ENCODE peak calls at places on chromosomes 3 and 15, in five cellular contexts. I is CD8-positive, alpha-beta T cell; V is GM20000; E is osteocyte; S is progenitor cell of endocrine pancreas. Y is an unnamed sample.

GRCh38 chr15:44033894-44034293 is 161.2 kb downstream of the FRMD5 start:
- DNase-seq in I (no peak), V (no peak), E (no peak), S (no peak), Y (no peak)

GRCh38 chr3:173639098-173639497 is 241.6 kb downstream of the NLGN1 start:
- DNase-seq in I (no peak), V (no peak), E (no peak), S (no peak), Y (no peak)

GRCh38 chr3:33722186-33722585 is 4.1 kb upstream of the CLASP2 start:
- DNase-seq in I (no peak), V (no peak), E (no peak), S (no peak), Y (no peak)

GRCh38 chr3:44114142-44114541 is 127.5 kb upstream of the TOPAZ1 start:
- DNase-seq in I (no peak), V (peak), E (no peak), S (peak), Y (no peak)

GRCh38 chr3:132726341-132726823 is 4.2 kb upstream of the NPHP3 start:
- DNase-seq in I (no peak), V (peak), E (no peak), S (no peak), Y (no peak)

GRCh38 chr15:72851586-72851985 is 68.0 kb upstream of the ADPGK start:
- DNase-seq in I (no peak), V (no peak), E (no peak), S (no peak), Y (no peak)

GRCh38 chr3:173584834-173585831 is 187.6 kb downstream of the NLGN1 start:
- DNase-seq in I (no peak), V (peak), E (no peak), S (peak), Y (no peak)

GRCh38 chr15:48582472-48583235 is 62.9 kb downstream of the FBN1 start:
- DNase-seq in I (no peak), V (no peak), E (no peak), S (no peak), Y (no peak)

GRCh38 chr3:162666835-162667234 is 1170.2 kb downstream of the OTOL1 start:
- DNase-seq in I (no peak), V (no peak), E (no peak), S (no peak), Y (no peak)

GRCh38 chr3:150546226-150547044 is at the start of the genes EIF2A and SERP1:
- DNase-seq in I (peak), V (peak), E (peak), S (peak), Y (peak)
- TF ChIP-seq CTCF in I (no peak), V (no peak), E (no peak), S (no peak), Y (no peak)

GRCh38 chr3:151168269-151169094 is 34.5 kb downstream of the GPR171 start:
- DNase-seq in I (peak), V (peak), E (no peak), S (peak), Y (peak)

GRCh38 chr3:151165221-151165620 is 37.8 kb downstream of the GPR171 start:
- DNase-seq in I (no peak), V (no peak), E (no peak), S (no peak), Y (no peak)

GRCh38 chr3:151169700-151170224 is 33.3 kb downstream of the GPR171 start:
- DNase-seq in I (no peak), V (peak), E (no peak), S (no peak), Y (no peak)

GRCh38 chr3:151169262-151169661 is 33.8 kb downstream of the GPR171 start:
- DNase-seq in I (no peak), V (no peak), E (no peak), S (no peak), Y (no peak)

DNA sequence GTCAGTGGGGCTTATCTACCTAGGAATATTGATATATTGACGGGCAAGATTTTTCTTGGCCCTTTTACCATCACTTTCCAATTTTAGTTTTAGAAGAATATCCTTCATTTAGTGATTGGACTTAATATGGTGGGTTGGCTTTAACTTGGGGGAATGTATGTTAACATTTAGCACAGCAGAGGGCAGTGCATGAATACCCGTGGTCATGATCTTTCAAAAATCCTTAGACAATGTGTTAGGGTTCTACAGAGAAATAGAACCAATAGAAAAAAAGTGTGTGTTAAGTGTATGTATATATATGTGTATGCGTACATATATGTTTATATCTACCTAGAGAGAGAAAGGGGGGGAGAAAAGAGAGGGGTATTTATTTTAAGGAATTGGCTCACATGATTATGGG is 36.9 kb downstream of the GPR171 start:
- DNase-seq in I (no peak), V (no peak), E (no peak), S (no peak), Y (no peak)
- TF ChIP-seq CTCF in I (peak), V (no peak), E (no peak), S (peak), Y (no peak)

DNA sequence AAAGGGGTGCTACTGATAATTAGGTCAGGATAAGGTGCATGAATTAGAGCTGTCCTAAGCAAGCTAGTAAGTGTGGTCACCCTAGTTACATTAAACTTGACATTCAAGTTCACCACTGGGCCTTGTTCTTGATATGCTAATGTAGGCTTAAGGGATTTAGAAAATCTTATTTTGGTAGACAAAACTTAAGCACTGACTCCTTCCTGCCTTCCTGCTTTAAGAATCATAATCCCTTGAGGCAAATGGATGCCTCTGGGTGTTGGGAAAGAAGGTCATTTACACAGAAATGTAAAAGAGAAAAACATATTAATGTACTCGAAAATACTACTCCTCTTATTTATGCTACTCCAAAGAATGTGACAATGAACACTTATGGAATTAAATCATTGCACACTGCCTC is 317.3 kb downstream of the MAGI1 start:
- DNase-seq in I (no peak), V (no peak), E (no peak), S (no peak), Y (no peak)
- TF ChIP-seq CTCF in I (no peak), V (no peak), E (no peak), S (no peak), Y (no peak)

GRCh38 chr3:50190921-50191660 is at the start of gene GNAT1:
- DNase-seq in I (no peak), V (no peak), E (no peak), S (no peak), Y (no peak)

GRCh38 chr3:50189989-50190388 is 1.4 kb upstream of the GNAT1 start:
- DNase-seq in I (no peak), V (no peak), E (no peak), S (no peak), Y (no peak)

GRCh38 chr3:50187750-50188149 is 3.7 kb upstream of the GNAT1 start:
- DNase-seq in I (no peak), V (no peak), E (no peak), S (no peak), Y (no peak)

GRCh38 chr3:50192124-50192523 is 714 bp downstream of the GNAT1 start:
- DNase-seq in I (no peak), V (no peak), E (no peak), S (no peak), Y (no peak)

GRCh38 chr3:50189274-50189673 is 2.1 kb upstream of the GNAT1 start:
- DNase-seq in I (peak), V (peak), E (peak), S (peak), Y (no peak)
- TF ChIP-seq CTCF in I (no peak), V (peak), E (peak), S (peak), Y (no peak)

DNA sequence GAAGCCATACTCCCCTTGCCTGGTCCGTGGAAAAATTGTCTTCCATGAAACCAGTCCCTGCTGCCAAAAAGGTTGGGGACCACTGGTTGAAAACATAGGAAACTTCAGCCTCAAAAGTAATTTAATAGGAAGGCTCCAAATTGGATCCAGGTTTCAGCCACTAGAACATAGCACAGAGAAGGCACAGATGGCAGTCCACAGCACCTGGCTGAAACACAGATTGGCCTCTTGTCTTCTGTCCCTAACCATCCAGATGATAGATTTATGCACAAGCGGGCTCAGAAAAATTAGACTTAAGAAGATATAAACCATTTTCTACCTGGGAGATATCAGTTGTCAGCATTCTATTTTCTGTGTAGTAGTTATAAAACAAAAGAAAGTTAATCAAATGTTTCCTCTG is 397.1 kb downstream of the CNTN4 start:
- DNase-seq in I (no peak), V (no peak), E (no peak), S (no peak), Y (no peak)
- TF ChIP-seq CTCF in I (no peak), V (no peak), E (no peak), S (no peak), Y (no peak)

DNA sequence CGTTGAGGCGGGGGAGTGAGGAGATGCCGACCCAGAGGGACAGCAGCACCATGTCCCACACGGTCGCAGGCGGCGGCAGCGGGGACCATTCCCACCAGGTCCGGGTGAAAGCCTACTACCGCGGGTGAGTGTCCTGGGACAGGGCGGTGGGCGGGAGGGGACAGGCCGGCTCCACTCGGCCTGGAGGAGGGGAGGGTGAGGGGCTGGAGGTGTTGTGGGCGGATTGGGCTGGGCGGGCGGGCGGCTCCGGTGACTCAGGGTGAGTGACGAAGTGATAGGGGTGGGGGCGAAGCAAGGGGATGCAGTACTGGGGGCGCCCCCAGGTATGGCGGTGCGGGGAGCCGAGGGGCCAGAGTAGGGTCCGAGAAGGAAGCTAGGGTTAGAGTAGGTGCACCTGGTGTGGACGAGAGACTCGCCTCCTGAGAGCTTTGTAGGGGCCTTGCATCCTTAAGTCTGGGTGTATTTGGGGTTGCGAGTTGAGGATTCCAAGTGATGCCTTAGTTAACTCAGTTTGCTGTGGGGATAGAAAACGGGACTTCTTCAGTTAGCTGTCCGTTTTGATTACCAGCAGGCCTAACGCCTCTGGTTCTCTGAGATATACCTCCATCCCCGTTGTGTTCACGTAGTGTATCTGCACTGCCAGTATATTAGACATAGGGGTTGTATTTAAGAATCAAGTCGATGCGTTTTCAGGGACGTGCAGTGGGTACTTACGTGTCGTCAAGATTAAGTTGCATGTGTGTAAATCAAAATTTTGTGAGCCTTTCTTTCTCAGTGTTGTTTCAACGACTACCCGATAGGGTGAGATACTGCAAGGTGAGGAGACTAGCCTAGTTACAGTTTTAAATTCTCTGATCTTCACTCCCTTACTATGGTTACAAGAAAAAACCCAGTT is 670 bp downstream of the PRKCI start:
- DNase-seq in I (peak), V (peak), E (no peak), S (no peak), Y (peak)
- TF ChIP-seq CTCF in I (peak), V (no peak), E (peak), S (peak), Y (no peak)

GRCh38 chr3:131386429-131386926 is 4.9 kb downstream of the NUDT16 start:
- DNase-seq in I (no peak), V (no peak), E (no peak), S (no peak), Y (no peak)

GRCh38 chr3:131381445-131382291 is at the start of gene NUDT16:
- DNase-seq in I (peak), V (peak), E (peak), S (peak), Y (peak)
- TF ChIP-seq CTCF in I (no peak), V (no peak), E (no peak), S (peak), Y (no peak)

DNA sequence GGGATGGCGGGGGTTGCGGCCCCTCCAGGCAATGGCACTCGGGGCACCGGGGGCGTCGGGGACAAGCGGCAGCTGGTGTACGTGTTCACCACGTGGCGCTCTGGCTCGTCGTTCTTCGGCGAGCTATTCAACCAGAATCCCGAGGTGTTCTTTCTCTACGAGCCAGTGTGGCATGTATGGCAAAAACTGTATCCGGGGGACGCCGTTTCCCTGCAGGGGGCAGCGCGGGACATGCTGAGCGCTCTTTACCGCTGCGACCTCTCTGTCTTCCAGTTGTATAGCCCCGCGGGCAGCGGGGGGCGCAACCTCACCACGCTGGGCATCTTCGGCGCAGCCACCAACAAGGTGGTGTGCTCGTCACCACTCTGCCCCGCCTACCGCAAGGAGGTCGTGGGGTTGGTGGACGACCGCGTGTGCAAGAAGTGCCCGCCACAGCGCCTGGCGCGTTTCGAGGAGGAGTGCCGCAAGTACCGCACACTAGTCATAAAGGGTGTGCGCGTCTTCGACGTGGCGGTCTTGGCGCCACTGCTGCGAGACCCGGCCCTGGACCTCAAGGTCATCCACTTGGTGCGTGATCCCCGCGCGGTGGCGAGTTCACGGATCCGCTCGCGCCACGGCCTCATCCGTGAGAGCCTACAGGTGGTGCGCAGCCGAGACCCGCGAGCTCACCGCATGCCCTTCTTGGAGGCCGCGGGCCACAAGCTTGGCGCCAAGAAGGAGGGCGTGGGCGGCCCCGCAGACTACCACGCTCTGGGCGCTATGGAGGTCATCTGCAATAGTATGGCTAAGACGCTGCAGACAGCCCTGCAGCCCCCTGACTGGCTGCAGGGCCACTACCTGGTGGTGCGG is 1.9 kb downstream of the CHST2 start:
- DNase-seq in I (peak), V (peak), E (peak), S (no peak), Y (peak)
- TF ChIP-seq CTCF in I (peak), V (peak), E (peak), S (peak), Y (peak)

Y was measured in natural killer cell.